ENCODE peak calls at places on chromosome 12, in five cellular contexts. X, K, W, G and J are unnamed samples.

GRCh38 chr12:27506645-27507189 is 17.3 kb upstream of the PPFIBP1 start:
- DNase-seq in X (no peak), K (no peak), W (no peak), G (no peak), J (no peak)

GRCh38 chr12:6927379-6927991 is at the start of gene ATN1:
- DNase-seq in X (peak; percentile 90), K (no peak), W (peak; percentile 89), G (no peak), J (peak; percentile 79)

GRCh38 chr12:45369065-45369464 is 153.2 kb downstream of the ANO6 start:
- DNase-seq in X (no peak), K (no peak), W (no peak), G (no peak), J (no peak)

GRCh38 chr12:38144601-38145436 is 171.8 kb upstream of the ALG10B start:
- DNase-seq in X (no peak), K (no peak), W (no peak), G (no peak), J (no peak)

GRCh38 chr12:71556881-71557280 is 106.8 kb downstream of the ZFC3H1 start:
- DNase-seq in X (no peak), K (peak; percentile 18), W (no peak), G (no peak), J (no peak)

GRCh38 chr12:49667319-49668090 is 39.7 kb downstream of the FMNL3 start:
- DNase-seq in X (no peak), K (no peak), W (no peak), G (no peak), J (no peak)

GRCh38 chr12:53096089-53096741 is 1.3 kb upstream of the IGFBP6 start:
- DNase-seq in X (no peak), K (no peak), W (peak; percentile 63), G (no peak), J (peak; percentile 62)

GRCh38 chr12:121166356-121166755 is 33.7 kb downstream of the P2RX7 start:
- DNase-seq in X (no peak), K (no peak), W (no peak), G (no peak), J (no peak)

DNA sequence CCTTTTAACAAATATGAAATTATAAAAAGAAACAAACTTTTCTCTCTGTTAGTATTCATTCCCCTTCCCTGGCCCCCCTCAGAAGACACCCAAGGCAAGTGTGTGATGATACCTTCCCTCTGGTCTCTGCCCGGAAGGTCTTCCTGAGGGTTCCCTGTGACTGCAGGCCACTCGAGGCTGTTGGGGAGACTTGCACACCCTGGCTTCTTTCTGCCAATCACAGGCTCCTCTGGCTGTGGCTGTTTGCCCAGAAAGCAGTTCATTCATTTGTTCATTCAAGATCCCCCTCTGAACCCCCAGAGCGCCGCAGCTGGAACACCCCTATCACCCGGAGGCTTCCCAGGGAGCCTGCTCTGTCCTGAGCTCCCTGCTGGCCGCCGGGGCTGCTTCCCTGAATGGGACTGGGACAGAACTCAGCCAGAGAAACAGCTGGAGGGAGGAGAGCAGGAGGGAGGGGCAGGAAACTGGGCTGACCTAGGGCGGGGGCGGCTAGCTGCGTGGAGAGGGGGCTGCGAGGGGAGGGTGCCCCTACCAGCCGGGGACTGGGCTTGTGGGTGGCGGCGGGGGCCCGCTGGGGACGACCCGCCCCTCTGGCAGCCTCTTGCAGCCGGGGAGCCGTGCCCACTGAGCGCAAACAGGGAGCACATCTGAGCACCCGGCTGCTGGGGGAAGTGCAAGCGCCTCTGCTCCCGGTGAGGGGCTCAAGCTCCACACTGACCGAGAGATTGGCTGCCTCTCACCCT is at the start of gene CMKLR1:
- DNase-seq in X (peak; percentile 80), K (no peak), W (no peak), G (no peak), J (peak; percentile 22)
- H3K4me1 ChIP-seq in X (peaks cover 24% of the 10 kb centered on the region), K (no peaks in the 10 kb centered on the region), W (peaks cover 1% of the 10 kb centered on the region), G (peaks cover 50% of the 10 kb centered on the region), J (no peaks in the 10 kb centered on the region)

GRCh38 chr12:124020398-124021024 is 47.5 kb downstream of the ZNF664 start:
- DNase-seq in X (no peak), K (no peak), W (no peak), G (no peak), J (no peak)
- H3K27ac ChIP-seq in X (no peak overlapping the region), K (no peak overlapping the region), W (no peak overlapping the region), G (no peak overlapping the region), J (no peak overlapping the region)

GRCh38 chr12:13082866-13083265 is 20.6 kb downstream of the GSG1 start:
- DNase-seq in X (no peak), K (no peak), W (no peak), G (no peak), J (no peak)
- H3K4me3 ChIP-seq in X (no peak overlapping the region), K (no peak overlapping the region), W (no peak overlapping the region), G (no peak overlapping the region), J (no peak overlapping the region)

GRCh38 chr12:1917172-1918070 is 1.0 kb downstream of the CACNA2D4 start:
- DNase-seq in X (peak; percentile 79), K (no peak), W (no peak), G (no peak), J (peak; percentile 20)

GRCh38 chr12:1915082-1915968 is 3.1 kb downstream of the CACNA2D4 start:
- DNase-seq in X (peak; percentile 71), K (no peak), W (no peak), G (no peak), J (peak; percentile 13)

GRCh38 chr12:1918081-1918874 is at the start of gene CACNA2D4:
- DNase-seq in X (peak; percentile 82), K (no peak), W (peak; percentile 81), G (no peak), J (peak; percentile 15)

GRCh38 chr12:1914116-1914911 is 4.1 kb downstream of the CACNA2D4 start:
- DNase-seq in X (peak; percentile 48), K (no peak), W (peak; percentile 25), G (no peak), J (peak; percentile 13)

DNA sequence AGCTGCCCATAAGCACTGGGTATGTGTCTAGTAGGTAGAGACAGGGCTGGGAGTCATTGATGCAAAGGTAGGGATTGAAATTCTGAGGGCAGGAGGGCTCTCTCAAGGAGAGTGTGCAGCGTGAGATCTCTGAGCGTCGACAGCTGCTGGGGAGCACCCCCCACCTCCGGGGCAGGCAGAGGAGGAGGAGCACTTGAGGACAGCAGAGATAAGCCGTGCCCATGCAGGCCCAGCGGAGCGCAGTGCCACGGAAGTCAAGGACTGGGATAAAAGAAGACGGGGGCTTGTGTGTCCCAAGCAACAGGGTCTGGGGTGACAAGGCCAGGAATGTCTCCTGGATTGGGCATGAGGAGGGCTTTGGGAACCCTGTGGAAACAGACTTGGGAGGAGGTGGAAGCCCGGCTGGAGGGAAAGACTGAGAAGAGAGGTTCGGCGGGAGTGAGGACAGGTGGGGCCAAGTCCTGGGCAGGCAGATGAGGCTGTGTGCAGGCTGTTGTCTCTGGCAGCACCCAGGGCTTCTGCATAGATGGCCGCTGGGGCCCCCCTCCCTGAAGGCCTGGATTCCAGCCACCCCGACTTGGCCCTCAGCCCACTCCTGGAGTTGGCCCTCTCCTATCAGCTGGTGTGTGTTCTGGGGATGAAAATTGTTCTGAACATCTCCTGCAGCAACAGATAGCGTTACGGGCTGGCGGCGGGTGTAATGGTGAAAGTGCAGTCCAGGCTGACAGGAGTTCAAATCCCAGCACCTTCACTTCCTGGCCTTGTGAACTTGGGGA is 1.9 kb downstream of the CACNA2D4 start:
- DNase-seq in X (peak; percentile 71), K (no peak), W (peak; percentile 77), G (no peak), J (peak; percentile 21)
- H3K4me1 ChIP-seq in X (peaks cover 35% of the 10 kb centered on the region), K (peaks cover 18% of the 10 kb centered on the region), W (no peaks in the 10 kb centered on the region), G (no peaks in the 10 kb centered on the region), J (no peaks in the 10 kb centered on the region)

GRCh38 chr12:46921754-46922113 is 95.9 kb upstream of the SLC38A4 start:
- DNase-seq in X (no peak), K (peak; percentile 42), W (no peak), G (no peak), J (no peak)

GRCh38 chr12:46919666-46920065 is 93.9 kb upstream of the SLC38A4 start:
- DNase-seq in X (no peak), K (no peak), W (no peak), G (no peak), J (no peak)

GRCh38 chr12:46920503-46920902 is 94.7 kb upstream of the SLC38A4 start:
- DNase-seq in X (no peak), K (no peak), W (no peak), G (no peak), J (no peak)

GRCh38 chr12:46918631-46919030 is 92.8 kb upstream of the SLC38A4 start:
- DNase-seq in X (no peak), K (no peak), W (peak; percentile 34), G (no peak), J (no peak)

DNA sequence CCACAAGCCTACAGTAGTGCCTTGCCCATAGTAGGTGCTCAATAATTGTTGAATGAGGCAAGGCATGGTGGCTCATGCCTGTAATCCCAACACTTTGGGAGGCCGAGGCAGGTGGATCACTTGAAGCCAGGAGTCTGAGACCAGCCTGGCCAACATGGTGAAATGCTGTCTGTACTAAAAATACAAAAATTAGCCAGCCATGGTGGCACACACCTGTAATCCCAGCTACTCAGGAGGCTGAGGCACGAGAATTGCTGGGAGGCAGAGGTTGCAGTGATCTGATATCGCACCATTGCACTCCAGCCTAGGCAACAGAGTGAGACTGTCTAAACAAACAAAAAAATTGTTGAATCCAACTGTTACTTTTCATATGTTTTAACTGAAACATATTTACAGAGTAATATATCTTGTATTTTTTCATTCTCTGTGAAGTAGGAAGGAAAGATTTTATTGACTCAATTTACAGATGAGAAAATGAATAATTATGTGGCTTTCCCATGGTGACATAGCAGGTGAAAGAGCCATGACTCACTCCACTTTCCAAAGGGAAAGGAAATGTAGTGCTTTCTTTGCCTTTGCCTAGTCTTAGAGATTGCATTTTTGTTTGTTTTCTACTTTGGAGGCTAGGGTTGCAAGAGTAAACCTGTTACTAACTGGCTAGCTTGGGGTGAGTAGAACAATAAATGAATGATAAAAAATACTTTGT is 95.4 kb upstream of the SLC38A4 start:
- DNase-seq in X (no peak), K (peak; percentile 20), W (no peak), G (no peak), J (no peak)
- H3K27ac ChIP-seq in X (no peak overlapping the region), K (peak overlapping the region; percentile 42), W (no peak overlapping the region), G (no peak overlapping the region), J (no peak overlapping the region)